ENCODE peak calls at places on chromosomes 16 and 17, in seven cellular contexts. K is ovary, E is stomach, R is NB4, C is uterus, P is transverse colon, I is gastrocnemius medialis. J is an unnamed sample.

GRCh38 chr17:15404116-15404730 is 62.8 kb upstream of the TEKT3 start:
- DNase-seq in C (no peak), R (no peak), K (no peak), E (no peak), I (no peak), P (no peak), J (no peak)

GRCh38 chr17:80943346-80944145 is 48.1 kb upstream of the CHMP6 start:
- DNase-seq in I (no peak), K (no peak), C (peak), R (no peak), P (no peak), E (no peak), J (no peak)

GRCh38 chr17:81509687-81510523 is 2.7 kb downstream of the ACTG1 start:
- DNase-seq in I (no peak), E (no peak), R (peak), P (no peak), C (no peak), K (no peak), J (no peak)

GRCh38 chr16:84672276-84673202 is 24.2 kb downstream of the KLHL36 start:
- DNase-seq in C (peak), P (peak), E (peak), R (peak), K (peak), I (peak), J (peak)

GRCh38 chr17:4708436-4708835 is 2.0 kb upstream of the ARRB2 start:
- DNase-seq in E (no peak), I (no peak), R (no peak), P (no peak), K (no peak), C (no peak), J (no peak)

GRCh38 chr17:35214631-35215273 is 20.6 kb upstream of the SLC35G3 start:
- DNase-seq in E (no peak), R (peak), P (no peak), K (no peak), C (no peak), I (no peak), J (no peak)

GRCh38 chr17:72693147-72693878 is 399.2 kb downstream of the SLC39A11 start:
- DNase-seq in K (no peak), C (no peak), P (no peak), R (no peak), E (no peak), I (no peak), J (no peak)

GRCh38 chr16:12027558-12027957 is 51.0 kb downstream of the SNX29 start:
- DNase-seq in K (no peak), C (no peak), R (no peak), I (no peak), E (no peak), P (no peak), J (no peak)

GRCh38 chr17:51045616-51046526 is 74.8 kb downstream of the SPAG9 start:
- DNase-seq in P (no peak), R (no peak), K (no peak), I (no peak), E (no peak), C (no peak), J (no peak)

GRCh38 chr17:67499673-67500072 is 122.6 kb downstream of the PITPNC1 start:
- DNase-seq in I (no peak), C (no peak), K (no peak), E (no peak), P (no peak), R (no peak), J (no peak)

GRCh38 chr16:48420437-48420836 is 35.2 kb upstream of the SIAH1 start:
- DNase-seq in R (no peak), I (no peak), P (no peak), C (no peak), E (no peak), K (no peak), J (no peak)

GRCh38 chr17:69050999-69051775 is 9.5 kb downstream of the ABCA9 start:
- DNase-seq in C (no peak), K (no peak), P (no peak), E (no peak), R (no peak), I (no peak), J (no peak)

GRCh38 chr16:68781784-68782183 is 44.7 kb downstream of the CDH1 start:
- DNase-seq in K (no peak), C (no peak), I (no peak), P (no peak), R (peak), E (no peak), J (no peak)

GRCh38 chr17:10019941-10020403 is 114.9 kb upstream of the RCVRN start:
- DNase-seq in P (no peak), I (no peak), E (no peak), R (peak), C (no peak), K (no peak), J (no peak)

GRCh38 chr17:63150994-63151464 is 185.0 kb downstream of the TANC2 start:
- DNase-seq in K (peak), P (no peak), C (no peak), R (no peak), I (no peak), E (no peak), J (no peak)

GRCh38 chr16:77408607-77409006 is 26.2 kb downstream of the ADAMTS18 start:
- DNase-seq in I (no peak), E (no peak), R (peak), P (no peak), C (no peak), K (no peak), J (no peak)

GRCh38 chr16:24950275-24950674 is 64.9 kb downstream of the ARHGAP17 start:
- DNase-seq in E (no peak), P (peak), I (no peak), R (no peak), C (no peak), K (no peak), J (peak)

GRCh38 chr16:12191102-12191501 is 214.6 kb downstream of the SNX29 start:
- DNase-seq in K (no peak), R (no peak), C (no peak), E (no peak), P (no peak), I (no peak), J (no peak)

DNA sequence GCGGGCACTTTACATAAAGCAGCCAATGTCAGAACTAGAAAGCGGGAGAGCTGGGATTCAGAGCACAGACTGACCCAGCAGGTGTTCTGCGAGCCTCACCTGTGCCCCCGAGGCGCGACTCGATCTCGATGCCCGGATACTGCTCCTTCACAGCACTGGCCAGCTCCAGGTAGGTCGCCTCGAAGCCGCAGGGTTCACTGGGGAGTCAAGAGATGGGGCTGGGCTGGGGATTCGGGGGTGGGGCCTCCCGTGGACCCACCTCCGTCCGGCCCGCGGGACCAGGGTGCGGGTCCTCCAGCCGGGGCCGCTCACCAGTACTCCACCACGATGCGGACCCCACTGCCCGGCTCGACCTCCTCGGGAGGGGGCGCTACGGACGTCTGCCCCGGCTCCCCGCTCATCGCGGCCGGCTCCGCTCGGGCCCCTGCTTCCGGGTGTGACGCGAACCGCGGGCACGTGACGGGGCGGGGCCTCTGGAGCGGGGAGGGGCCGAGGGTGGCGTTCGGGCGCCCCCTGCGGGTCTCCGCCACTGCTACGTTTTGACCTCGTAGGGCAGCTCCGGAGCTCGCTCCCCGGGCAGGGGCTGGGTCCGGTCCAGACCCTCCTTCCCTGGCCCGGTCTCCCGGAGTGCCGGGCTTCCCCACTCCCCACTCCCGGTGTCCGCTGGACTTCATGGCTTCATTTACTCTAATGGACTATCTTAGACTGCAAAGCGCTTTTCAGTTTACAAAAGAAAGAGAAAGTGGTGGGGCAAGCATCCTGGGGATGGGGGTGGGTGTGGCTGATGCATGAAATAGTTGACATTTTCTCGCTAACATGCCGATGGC is at the start of gene MIEN1:
- DNase-seq in I (peak), C (peak), P (peak), K (peak), R (peak), E (peak), J (peak)
- TF ChIP-seq POLR2A in I (peak), C (peak), P (peak), K (peak), R (peak), E (no peak), J (peak)

GRCh38 chr17:42531455-42532354 is 4.3 kb upstream of the NAGLU start:
- DNase-seq in C (peak), R (peak), K (no peak), E (peak), P (peak), I (no peak), J (no peak)
- TF ChIP-seq POLR2A in C (peak), R (no peak), K (no peak), E (no peak), P (no peak), I (peak), J (no peak)

DNA sequence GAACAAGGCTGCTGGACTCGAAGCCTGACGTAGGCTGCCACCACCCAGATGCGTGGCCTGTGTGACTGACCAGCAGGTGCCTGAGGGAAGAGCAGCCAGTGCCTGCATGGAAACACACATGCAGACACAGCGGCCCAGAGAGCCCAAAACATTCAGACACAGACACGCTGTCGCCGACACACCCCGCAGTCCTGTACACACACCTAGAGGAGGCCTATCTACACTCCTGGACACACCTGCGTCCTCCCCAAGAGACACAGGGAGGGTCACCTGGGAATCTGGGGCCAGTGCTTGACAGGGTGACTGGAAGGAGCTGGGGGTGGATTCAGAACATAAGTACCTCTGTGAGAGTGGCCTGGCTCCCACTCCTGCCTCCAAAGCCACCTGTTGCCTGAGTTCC is 6.1 kb upstream of the TSPOAP1 start:
- DNase-seq in R (no peak), C (no peak), P (no peak), E (no peak), K (no peak), I (no peak), J (no peak)
- TF ChIP-seq POLR2A in R (no peak), C (no peak), P (no peak), E (no peak), K (no peak), I (no peak), J (no peak)

GRCh38 chr16:1980026-1980769 is 1.1 kb downstream of the NOXO1 start:
- DNase-seq in K (no peak), R (no peak), E (peak), I (no peak), P (no peak), C (no peak), J (no peak)
- TF ChIP-seq POLR2A in K (no peak), R (no peak), E (no peak), I (no peak), P (peak), C (no peak), J (no peak)

GRCh38 chr17:44948315-44948795 is 782 bp upstream of the KIF18B start:
- DNase-seq in K (no peak), C (no peak), I (no peak), P (no peak), R (no peak), E (no peak), J (no peak)

GRCh38 chr17:44941712-44942331 is 5.8 kb downstream of the KIF18B start:
- DNase-seq in P (no peak), K (no peak), C (no peak), E (no peak), R (no peak), I (no peak), J (no peak)

GRCh38 chr17:44942456-44942855 is 5.1 kb downstream of the KIF18B start:
- DNase-seq in P (no peak), I (no peak), R (no peak), E (no peak), K (no peak), C (no peak), J (no peak)

GRCh38 chr17:44952946-44953475 is 5.4 kb upstream of the KIF18B start:
- DNase-seq in P (no peak), E (no peak), R (no peak), K (no peak), I (no peak), C (no peak), J (no peak)

DNA sequence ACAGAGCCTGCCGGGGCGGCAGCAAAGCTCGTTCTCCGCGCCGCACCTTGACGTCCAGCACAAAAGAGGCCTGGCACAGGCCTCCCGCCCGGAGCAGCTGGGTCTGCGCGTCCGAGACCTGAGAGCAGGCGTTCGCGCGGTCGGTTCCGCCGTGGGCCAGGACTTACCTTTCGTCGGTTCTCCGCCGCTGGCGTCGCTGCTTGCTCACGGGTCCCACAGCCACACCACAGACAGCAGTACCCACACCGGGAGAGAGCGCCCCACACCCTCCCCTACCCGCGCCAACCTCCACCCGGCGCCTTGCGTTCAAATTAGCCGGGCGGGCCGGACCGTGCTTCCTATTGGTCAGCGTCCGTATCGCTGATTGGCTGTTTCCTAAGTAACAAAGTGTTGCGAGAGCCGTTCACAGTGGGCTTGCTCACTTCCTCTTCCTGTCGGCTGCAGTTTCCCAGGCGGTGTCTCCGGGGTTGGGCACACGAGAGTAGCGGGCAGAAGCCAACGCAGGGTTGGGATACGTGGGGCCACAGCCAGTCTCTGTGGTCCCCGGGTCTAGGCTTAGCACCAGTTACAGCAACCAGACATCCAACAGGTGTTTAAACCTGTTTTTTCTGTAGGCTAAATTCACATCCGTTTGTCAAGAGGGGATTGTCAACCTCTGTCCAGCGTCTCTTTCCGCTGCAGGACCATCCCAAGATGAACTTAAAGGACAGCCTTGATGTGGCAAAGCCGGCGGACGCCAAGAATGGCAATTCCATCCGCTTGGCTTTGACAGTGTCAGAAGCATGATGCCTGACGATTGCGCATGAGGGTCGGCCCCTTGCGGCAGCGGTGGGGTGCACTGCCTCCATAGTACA is at the start of gene KIF18B:
- DNase-seq in E (peak), I (peak), C (peak), P (peak), K (peak), R (peak), J (peak)
- TF ChIP-seq POLR2A in E (no peak), I (no peak), C (peak), P (peak), K (peak), R (peak), J (peak)

DNA sequence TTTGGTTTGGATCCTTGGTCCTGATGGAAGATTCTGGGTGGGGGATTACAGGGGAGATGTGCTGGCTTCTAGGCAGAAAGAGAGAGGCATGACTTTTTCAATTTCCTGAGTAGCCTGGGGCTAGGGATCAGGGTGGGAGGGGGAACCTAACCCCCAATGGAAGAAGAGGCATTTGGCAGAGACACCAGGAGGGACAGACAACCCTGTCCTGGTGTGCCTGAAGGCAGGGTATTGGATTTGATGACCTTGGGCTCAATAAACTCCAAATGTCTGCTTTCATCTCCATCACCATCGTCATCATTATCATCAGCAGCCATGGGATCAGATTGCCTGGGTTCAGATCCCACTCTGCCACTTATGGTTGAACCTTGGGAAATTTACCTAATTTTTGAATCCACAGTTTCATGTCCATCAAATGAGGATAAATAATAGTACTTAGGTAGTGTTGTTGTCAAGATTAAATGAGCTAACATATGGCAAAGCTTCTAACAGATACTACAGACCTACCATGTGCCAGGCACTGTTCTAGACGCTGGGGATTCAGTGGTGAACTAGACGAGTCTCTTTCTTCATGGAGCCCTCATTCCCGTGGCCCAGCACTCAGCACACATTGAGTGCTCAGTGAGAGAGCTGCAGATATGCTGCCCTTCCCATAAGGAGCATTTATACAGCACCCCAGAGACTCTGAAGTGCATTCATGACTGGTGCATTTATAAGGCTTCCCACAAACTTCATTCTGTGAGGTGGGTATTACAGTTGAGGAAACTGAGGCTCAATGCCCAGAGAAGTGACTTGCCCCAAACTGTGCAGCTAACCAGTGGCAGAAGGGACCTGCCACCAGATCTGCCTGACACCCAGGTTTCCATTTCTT is 26.8 kb downstream of the IGFBP4 start:
- DNase-seq in R (no peak), I (no peak), P (no peak), C (no peak), K (no peak), E (no peak), J (no peak)
- TF ChIP-seq POLR2A in R (no peak), I (no peak), P (no peak), C (no peak), K (no peak), E (no peak), J (no peak)

GRCh38 chr17:32155896-32156295 is 13.6 kb downstream of the RHOT1 start:
- DNase-seq in I (no peak), E (no peak), P (no peak), K (no peak), R (no peak), C (no peak), J (no peak)
- TF ChIP-seq POLR2A in I (no peak), E (no peak), P (no peak), K (no peak), R (no peak), C (no peak), J (no peak)